ENCODE peak calls at places on chromosomes 4 and X, in six cellular contexts. W is HL-60, C is HepG2, D is stomach, E is spleen, O is sigmoid colon. P is an unnamed sample.

GRCh38 chrX:15738686-15739016 is 581 bp downstream of the CA5B start:
- DNase-seq in W (no peak), C (no peak), D (no peak), E (no peak), O (no peak), P (no peak)

GRCh38 chrX:2490634-2491033 is 10.1 kb downstream of the DHRSX start:
- DNase-seq in W (no peak), C (no peak), D (no peak), E (peak), O (no peak), P (no peak)

GRCh38 chrX:77009691-77010090 is 437.5 kb upstream of the FGF16 start:
- DNase-seq in W (no peak), C (no peak), D (no peak), E (no peak), O (no peak), P (no peak)

GRCh38 chr4:76641758-76642157 is 206.7 kb downstream of the SHROOM3 start:
- DNase-seq in W (no peak), C (no peak), D (no peak), E (no peak), O (no peak), P (no peak)

GRCh38 chr4:107034091-107034698 is 1.9 kb downstream of the DKK2 start:
- DNase-seq in W (no peak), C (peak), D (no peak), E (peak), O (peak), P (no peak)

GRCh38 chr4:147362868-147363440 is 117.9 kb upstream of the EDNRA start:
- DNase-seq in W (no peak), C (no peak), D (peak), E (no peak), O (peak), P (no peak)

GRCh38 chr4:78058591-78059523 is 1.7 kb downstream of the FRAS1 start:
- DNase-seq in W (peak), C (peak), D (peak), E (peak), O (peak), P (no peak)

GRCh38 chr4:133156556-133156955 is 7.5 kb downstream of the PCDH10 start:
- DNase-seq in W (no peak), C (no peak), D (no peak), E (no peak), O (no peak), P (no peak)

GRCh38 chrX:110914281-110914680 is 118.7 kb upstream of the CHRDL1 start:
- DNase-seq in W (no peak), C (no peak), D (no peak), E (no peak), O (no peak), P (no peak)

GRCh38 chr4:45438047-45438446 is 685.8 kb downstream of the GABRG1 start:
- DNase-seq in W (no peak), C (no peak), D (no peak), E (no peak), O (no peak), P (no peak)

GRCh38 chrX:13093489-13094140 is 49.2 kb upstream of the FAM9C start:
- DNase-seq in W (no peak), C (no peak), D (no peak), E (no peak), O (no peak), P (no peak)

GRCh38 chr4:82721819-82722423 is 76.7 kb downstream of the SCD5 start:
- DNase-seq in W (no peak), C (peak), D (peak), E (no peak), O (no peak), P (no peak)

GRCh38 chrX:71111851-71112468 is 583 bp upstream of the IL2RG start:
- DNase-seq in W (no peak), C (no peak), D (no peak), E (peak), O (no peak), P (no peak)

GRCh38 chrX:118552501-118552900 is 56.9 kb downstream of the DOCK11 start:
- DNase-seq in W (no peak), C (no peak), D (no peak), E (no peak), O (peak), P (no peak)

GRCh38 chr4:156931267-156931666 is 40.3 kb downstream of the PDGFC start:
- DNase-seq in W (no peak), C (peak), D (no peak), E (no peak), O (no peak), P (no peak)

GRCh38 chrX:98956014-98956413 is 1454.1 kb downstream of the PCDH19 start:
- DNase-seq in W (no peak), C (no peak), D (no peak), E (no peak), O (no peak), P (no peak)

GRCh38 chr4:154049457-154050181 is 260.7 kb upstream of the SFRP2 start:
- DNase-seq in W (no peak), C (peak), D (no peak), E (no peak), O (no peak), P (no peak)

GRCh38 chr4:13635281-13635799 is 7.8 kb upstream of the BOD1L1 start:
- DNase-seq in W (no peak), C (no peak), D (no peak), E (no peak), O (no peak), P (no peak)

GRCh38 chr4:51923343-51923742 is 80.4 kb downstream of the DCUN1D4 start:
- DNase-seq in W (no peak), C (peak), D (no peak), E (no peak), O (no peak), P (no peak)

GRCh38 chr4:110644008-110644407 is 21.1 kb upstream of the PITX2 start:
- DNase-seq in W (no peak), C (peak), D (no peak), E (no peak), O (no peak), P (no peak)

GRCh38 chr4:13436962-13437361 is 47.2 kb downstream of the RAB28 start:
- DNase-seq in W (no peak), C (no peak), D (no peak), E (no peak), O (no peak), P (no peak)

GRCh38 chrX:75522565-75523411 is at the start of gene ZDHHC15:
- DNase-seq in W (no peak), C (no peak), D (peak), E (peak), O (peak), P (no peak)

GRCh38 chr4:165415910-165416309 is 37.1 kb downstream of the CPE start:
- DNase-seq in W (no peak), C (no peak), D (no peak), E (no peak), O (no peak), P (no peak)

GRCh38 chr4:123930971-123931370 is 534.4 kb downstream of the SPRY1 start:
- DNase-seq in W (no peak), C (peak), D (no peak), E (no peak), O (no peak), P (no peak)

GRCh38 chr4:70885174-70885573 is 17.0 kb upstream of the MOB1B start:
- DNase-seq in W (no peak), C (no peak), D (no peak), E (no peak), O (no peak), P (no peak)

GRCh38 chr4:187227907-187228699 is 504.4 kb upstream of the FAT1 start:
- DNase-seq in W (no peak), C (no peak), D (no peak), E (no peak), O (no peak), P (no peak)

GRCh38 chr4:95213361-95213760 is 335.4 kb downstream of the UNC5C start:
- DNase-seq in W (no peak), C (no peak), D (no peak), E (no peak), O (no peak), P (no peak)

GRCh38 chr4:28010543-28011235 is 1150.0 kb downstream of the STIM2 start:
- DNase-seq in W (no peak), C (no peak), D (no peak), E (no peak), O (no peak), P (no peak)

GRCh38 chrX:141469469-141469868 is 115.1 kb downstream of the SPANXA1 start:
- DNase-seq in W (no peak), C (no peak), D (no peak), E (no peak), O (no peak), P (no peak)

GRCh38 chrX:84709987-84710386 is 207.7 kb upstream of the HDX start:
- DNase-seq in W (no peak), C (no peak), D (no peak), E (no peak), O (no peak), P (no peak)

GRCh38 chr4:158211288-158211687 is 1.0 kb downstream of the TMEM144 start:
- DNase-seq in W (no peak), C (peak), D (peak), E (no peak), O (no peak), P (no peak)

GRCh38 chr4:6364146-6364545 is 94.5 kb downstream of the WFS1 start:
- DNase-seq in W (no peak), C (no peak), D (no peak), E (no peak), O (no peak), P (no peak)

GRCh38 chr4:138267835-138268234 is 25.7 kb upstream of the SLC7A11 start:
- DNase-seq in W (no peak), C (no peak), D (no peak), E (no peak), O (no peak), P (no peak)

GRCh38 chr4:7876096-7876993 is 63.3 kb downstream of the AFAP1 start:
- DNase-seq in W (no peak), C (peak), D (no peak), E (no peak), O (peak), P (no peak)

GRCh38 chrX:138908577-138908976 is 197.1 kb upstream of the FGF13 start:
- DNase-seq in W (no peak), C (no peak), D (no peak), E (no peak), O (no peak), P (no peak)

GRCh38 chr4:41437264-41437566 is 100.7 kb upstream of the LIMCH1 start:
- DNase-seq in W (no peak), C (no peak), D (no peak), E (no peak), O (no peak), P (no peak)

GRCh38 chr4:92339671-92340070 is 35.9 kb downstream of the GRID2 start:
- DNase-seq in W (no peak), C (no peak), D (no peak), E (no peak), O (no peak), P (no peak)

GRCh38 chrX:103716967-103717366 is 6.3 kb downstream of the TMEM31 start:
- DNase-seq in W (no peak), C (no peak), D (no peak), E (no peak), O (no peak), P (no peak)
- TF ChIP-seq POLR2AphosphoS5 in W (no peak), C (no peak), D (no peak), E (no peak), O (peak), P (no peak)

GRCh38 chr4:128796934-128797333 is 12.6 kb upstream of the JADE1 start:
- DNase-seq in W (no peak), C (no peak), D (peak), E (no peak), O (no peak), P (no peak)

DNA sequence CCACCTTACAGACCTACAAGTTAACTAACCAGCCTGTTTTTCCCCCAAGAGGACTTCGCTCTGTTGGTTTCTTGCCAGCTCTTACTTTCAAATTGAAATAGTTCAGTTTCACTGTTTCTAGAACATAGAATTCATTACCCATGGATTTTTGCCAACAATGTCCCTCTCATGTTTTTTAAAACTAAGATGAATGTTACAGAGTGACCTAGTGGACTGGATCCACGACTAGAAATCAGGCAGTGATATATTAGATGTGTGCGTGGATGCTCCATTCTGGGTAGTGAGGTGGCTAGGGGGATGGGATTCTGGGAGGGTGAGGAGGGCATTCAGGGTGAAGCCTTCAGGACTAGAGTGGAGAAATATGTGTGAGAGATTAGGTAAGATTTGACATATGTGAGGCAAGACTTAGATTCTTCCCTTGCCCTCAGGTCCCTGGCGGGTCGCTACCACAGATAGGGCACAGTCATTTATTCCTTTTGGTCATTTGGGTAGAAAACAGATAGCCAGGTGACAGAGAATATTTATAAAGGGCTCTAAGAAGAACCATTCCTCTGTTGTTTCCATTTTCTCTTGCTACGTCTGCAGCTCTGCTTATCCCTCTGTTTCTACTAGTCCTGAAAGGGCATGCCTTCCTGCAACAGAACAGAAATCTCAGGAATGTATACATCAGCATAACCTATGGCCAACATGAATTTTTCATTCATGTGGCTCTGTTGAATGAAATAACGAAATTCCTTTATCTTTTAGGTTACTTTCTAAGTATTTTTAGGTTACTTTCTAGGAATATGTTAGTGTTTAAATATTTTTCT is 15.4 kb upstream of the JADE1 start:
- DNase-seq in W (no peak), C (no peak), D (no peak), E (no peak), O (no peak), P (no peak)
- TF ChIP-seq POLR2AphosphoS5 in W (no peak), C (no peak), D (no peak), E (no peak), O (peak), P (no peak)

DNA sequence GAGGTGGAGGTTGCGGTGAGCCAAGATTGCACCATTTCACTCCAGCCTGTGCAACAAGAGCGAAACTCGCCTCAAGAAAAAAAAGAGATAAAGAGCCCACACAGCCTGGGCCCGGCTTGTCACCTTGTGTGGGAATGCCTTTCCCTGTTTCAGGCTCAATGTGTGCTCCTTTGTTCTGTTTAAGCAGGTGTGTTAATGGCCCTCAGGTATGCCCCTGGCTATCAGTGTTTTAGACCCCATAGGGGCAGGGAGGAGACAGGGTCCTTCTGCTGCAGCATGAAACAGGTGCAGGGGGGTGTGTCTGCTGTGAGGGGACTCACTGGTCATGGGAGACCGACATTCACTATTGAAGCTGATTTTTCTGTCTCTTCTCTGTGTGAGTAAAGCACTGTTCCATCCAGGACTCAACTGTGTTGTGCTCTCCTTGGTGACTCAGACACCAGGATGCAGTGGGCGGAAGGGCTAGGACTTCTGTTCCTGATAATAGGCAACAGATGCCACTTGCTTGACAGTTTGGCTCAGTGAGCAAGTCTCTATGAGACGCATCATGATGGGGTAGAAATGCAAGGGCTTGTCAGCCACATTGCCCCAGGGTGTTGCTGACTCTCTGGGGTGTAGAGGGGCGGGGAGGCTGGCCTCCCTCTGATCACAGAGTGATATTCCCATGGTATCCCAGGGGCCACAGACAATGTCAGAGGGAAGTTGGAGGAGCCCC is 15.6 kb upstream of the LAP3 start:
- DNase-seq in W (no peak), C (no peak), D (no peak), E (no peak), O (no peak), P (no peak)
- TF ChIP-seq POLR2AphosphoS5 in W (no peak), C (no peak), D (no peak), E (no peak), O (no peak), P (no peak)

DNA sequence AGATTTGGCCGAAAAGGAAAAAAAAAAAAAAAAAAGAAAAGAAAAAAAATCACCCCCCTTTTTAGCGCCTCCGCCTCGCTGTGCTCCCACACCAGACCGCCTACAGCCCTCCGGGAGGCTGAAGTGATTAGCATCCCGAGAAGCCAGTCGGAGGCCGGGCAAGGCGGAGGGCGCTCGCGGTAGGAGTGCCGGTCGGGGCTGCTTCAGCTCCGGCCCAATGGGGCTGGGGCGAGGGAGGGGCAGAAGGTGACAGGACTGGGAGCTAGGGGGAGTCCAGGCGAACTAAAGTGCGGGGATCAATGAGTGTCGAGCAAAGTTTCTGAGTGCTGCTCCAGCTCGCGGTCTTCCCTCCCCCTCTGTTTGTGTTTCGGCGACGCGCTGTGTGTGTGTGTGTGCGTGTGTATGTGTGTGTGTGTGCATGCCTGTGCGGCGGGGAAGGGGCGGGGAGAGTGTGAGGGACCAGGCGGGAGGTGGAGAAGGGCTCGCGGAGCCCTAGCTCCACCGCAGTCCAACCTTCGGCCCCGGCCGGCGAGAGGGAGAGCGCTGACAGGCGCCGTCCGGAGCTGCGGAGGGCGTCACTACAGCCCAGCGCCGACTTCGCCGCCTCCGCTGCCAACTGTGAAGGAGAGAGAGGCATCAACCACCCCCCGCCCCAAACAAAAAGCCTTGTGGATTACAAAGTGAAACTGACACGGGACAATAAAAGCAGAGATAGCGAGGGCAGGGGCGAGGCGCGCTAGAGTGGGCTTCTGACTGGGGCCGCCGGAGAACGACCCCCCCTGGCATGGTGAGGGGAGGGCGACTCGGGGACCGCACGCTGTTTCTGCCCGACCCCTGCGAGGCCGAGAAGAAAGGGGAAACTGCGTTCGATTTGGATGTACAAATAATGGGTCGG is at the start of gene FAT4:
- DNase-seq in W (peak), C (peak), D (peak), E (peak), O (peak), P (no peak)
- TF ChIP-seq POLR2AphosphoS5 in W (no peak), C (no peak), D (peak), E (peak), O (peak), P (no peak)

GRCh38 chr4:89753601-89754066 is 83.3 kb downstream of the SNCA start:
- DNase-seq in W (no peak), C (peak), D (no peak), E (no peak), O (no peak), P (no peak)
- TF ChIP-seq POLR2AphosphoS5 in W (no peak), C (no peak), D (no peak), E (no peak), O (peak), P (no peak)

DNA sequence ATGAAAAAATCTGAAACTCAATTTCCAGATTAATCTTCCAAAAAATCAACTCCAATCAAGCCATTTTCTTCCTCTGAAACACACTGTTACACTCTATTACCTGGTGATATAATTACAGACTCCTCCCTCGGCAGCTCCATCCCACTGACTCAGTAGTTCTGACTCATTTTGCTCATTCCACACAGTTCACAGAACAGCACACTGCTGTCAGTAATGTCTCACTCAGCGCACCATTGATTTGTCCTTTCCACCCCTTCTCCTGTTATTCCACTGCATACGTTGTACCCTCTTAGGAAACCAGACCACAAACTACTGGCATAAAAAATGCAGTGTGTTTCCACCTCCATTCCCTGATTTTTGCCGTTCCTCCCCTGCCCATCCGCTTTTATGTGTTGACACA is 212.7 kb downstream of the SLIT2 start:
- DNase-seq in W (no peak), C (no peak), D (no peak), E (no peak), O (no peak), P (no peak)
- TF ChIP-seq POLR2AphosphoS5 in W (no peak), C (no peak), D (no peak), E (no peak), O (no peak), P (no peak)

DNA sequence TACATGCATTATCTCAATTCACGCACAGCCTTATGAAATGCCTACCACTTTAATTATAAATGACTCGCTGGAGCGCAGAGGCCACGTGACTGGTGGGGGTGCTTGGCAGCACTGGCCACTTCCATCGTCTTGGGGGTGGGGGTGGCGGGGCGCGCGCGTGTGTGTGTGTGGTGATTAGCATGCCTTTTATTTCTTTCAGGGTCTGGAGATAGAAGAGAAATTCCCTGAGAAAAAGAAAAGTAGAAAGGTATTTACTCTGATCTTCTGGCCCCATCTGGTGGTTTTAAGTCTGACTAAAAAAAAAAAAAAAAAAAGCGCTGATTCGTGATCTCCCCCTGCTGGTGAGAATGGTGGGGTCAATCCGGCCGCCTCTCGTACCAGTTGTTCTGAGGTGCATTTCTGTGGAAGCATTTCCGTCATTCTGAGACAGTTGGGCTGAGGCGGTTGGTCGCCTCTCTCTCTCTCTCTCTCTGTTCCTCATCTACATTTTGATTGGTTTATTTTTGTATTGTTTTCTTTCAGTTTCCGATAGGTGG is at the start of gene CCNB3:
- DNase-seq in W (peak), C (peak), D (peak), E (peak), O (peak), P (peak)
- TF ChIP-seq POLR2AphosphoS5 in W (no peak), C (no peak), D (no peak), E (peak), O (no peak), P (no peak)